ENCODE peak calls at places on chromosomes 16 and 17, in four cellular contexts. B is stimulated activated CD4-positive, alpha-beta T cell treated with anti-CD3 and anti-CD28 coated beads, Interleukin-4, amount 100 ng/mL, for 24 hours; A is AG20443; D is cardiac muscle cell. M is an unnamed sample.

GRCh38 chr17:41975099-41976083 is 8.8 kb downstream of the CNP start:
- DNase-seq in B (no peak), D (no peak), A (peak), M (no peak)

GRCh38 chr17:58318627-58319180 is 9.9 kb downstream of the TSPOAP1 start:
- DNase-seq in D (no peak), B (no peak), A (no peak), M (no peak)

GRCh38 chr16:15548482-15548891 is 94.5 kb downstream of the MARF1 start:
- DNase-seq in B (no peak), A (no peak), D (no peak), M (no peak)

GRCh38 chr16:6453742-6454141 is 878.9 kb upstream of the RBFOX1 start:
- DNase-seq in A (no peak), D (no peak), B (no peak), M (no peak)

GRCh38 chr17:74852237-74853047 is 7.2 kb downstream of the GRIN2C start:
- DNase-seq in A (peak), D (peak), B (peak), M (no peak)

GRCh38 chr17:28957992-28958355 is 6.7 kb upstream of the PHF12 start:
- DNase-seq in D (no peak), A (no peak), B (no peak), M (no peak)

GRCh38 chr16:77364770-77365169 is 70.1 kb downstream of the ADAMTS18 start:
- DNase-seq in D (no peak), B (no peak), A (no peak), M (no peak)

GRCh38 chr17:10151667-10152496 is 46.5 kb downstream of the GAS7 start:
- DNase-seq in B (no peak), A (no peak), D (peak), M (no peak)

GRCh38 chr16:8859913-8860881 is 8.6 kb downstream of the CARHSP1 start:
- DNase-seq in A (peak), D (peak), B (no peak), M (no peak)

GRCh38 chr17:64259922-64260321 is 3.1 kb downstream of the TEX2 start:
- DNase-seq in D (peak), B (no peak), A (peak), M (no peak)

GRCh38 chr17:44084921-44085320 is 14.4 kb downstream of the G6PC3 start:
- DNase-seq in B (no peak), A (no peak), D (no peak), M (no peak)

GRCh38 chr17:71192039-71192555 is 928.7 kb upstream of the SOX9 start:
- DNase-seq in A (no peak), D (no peak), B (no peak), M (no peak)

GRCh38 chr16:81106826-81107503 is 10.8 kb upstream of the GCSH start:
- DNase-seq in B (no peak), A (no peak), D (peak), M (no peak)

GRCh38 chr16:85075236-85075924 is 36.9 kb downstream of the CIBAR2 start:
- DNase-seq in B (no peak), D (no peak), A (no peak), M (no peak)

GRCh38 chr17:76700290-76700626 is 10.5 kb downstream of the MXRA7 start:
- DNase-seq in B (no peak), D (no peak), A (no peak), M (peak)

GRCh38 chr16:11601911-11602310 is 15.2 kb upstream of the LITAF start:
- DNase-seq in A (no peak), B (no peak), D (no peak), M (no peak)

GRCh38 chr17:4474093-4474492 is 24.6 kb upstream of the SPNS2 start:
- DNase-seq in B (no peak), D (no peak), A (no peak), M (no peak)

GRCh38 chr16:51440096-51440495 is 289.0 kb upstream of the SALL1 start:
- DNase-seq in A (peak), D (no peak), B (no peak), M (peak)

GRCh38 chr17:850828-851759 is 68.9 kb downstream of the MRM3 start:
- DNase-seq in B (no peak), D (peak), A (peak), M (no peak)